ENCODE peak calls at places on chromosomes 1 and 21, in seven cellular contexts. K is uterus; C is fibroblast of lung; U is A549; O is heart right ventricle; E is CD8-positive, alpha-beta T cell; M is naive thymus-derived CD4-positive, alpha-beta T cell. D is an unnamed sample.

GRCh38 chr1:152461544-152461943 is 47.5 kb upstream of the CRNN start:
- DNase-seq in C (peak; percentile 46), O (peak; percentile 52), E (peak; percentile 25), K (no peak), M (peak; percentile 62), U (no peak), D (no peak)

GRCh38 chr1:219692981-219693380 is 80.1 kb upstream of the ZC3H11B start:
- DNase-seq in E (no peak), K (no peak), O (no peak), U (no peak), C (no peak), M (no peak), D (no peak)

GRCh38 chr21:43792406-43792805 is 3.0 kb downstream of the RRP1 start:
- DNase-seq in M (no peak), U (no peak), O (no peak), K (no peak), C (no peak), E (no peak), D (no peak)

GRCh38 chr21:41536076-41536826 is 28.3 kb upstream of the TMPRSS2 start:
- DNase-seq in C (no peak), K (no peak), U (no peak), M (no peak), O (no peak), E (no peak), D (no peak)

GRCh38 chr1:40984066-40984465 is 4.6 kb downstream of the CTPS1 start:
- DNase-seq in U (no peak), M (no peak), C (no peak), K (no peak), E (no peak), O (no peak), D (no peak)

GRCh38 chr1:181801617-181802016 is 259.9 kb downstream of the ZNF648 start:
- DNase-seq in M (no peak), O (no peak), C (no peak), K (no peak), E (no peak), U (no peak), D (no peak)

GRCh38 chr1:44713321-44713781 is 17.6 kb downstream of the RNU5D-1 start:
- DNase-seq in O (no peak), K (no peak), E (no peak), U (no peak), M (no peak), C (no peak), D (no peak)

GRCh38 chr21:42793774-42794173 is 85.6 kb downstream of the WDR4 start:
- DNase-seq in C (no peak), U (no peak), K (no peak), O (no peak), M (no peak), E (no peak), D (no peak)

GRCh38 chr1:147089457-147089856 is 82.8 kb downstream of the PRKAB2 start:
- DNase-seq in M (no peak), K (no peak), C (no peak), O (no peak), U (no peak), E (no peak), D (no peak)

DNA sequence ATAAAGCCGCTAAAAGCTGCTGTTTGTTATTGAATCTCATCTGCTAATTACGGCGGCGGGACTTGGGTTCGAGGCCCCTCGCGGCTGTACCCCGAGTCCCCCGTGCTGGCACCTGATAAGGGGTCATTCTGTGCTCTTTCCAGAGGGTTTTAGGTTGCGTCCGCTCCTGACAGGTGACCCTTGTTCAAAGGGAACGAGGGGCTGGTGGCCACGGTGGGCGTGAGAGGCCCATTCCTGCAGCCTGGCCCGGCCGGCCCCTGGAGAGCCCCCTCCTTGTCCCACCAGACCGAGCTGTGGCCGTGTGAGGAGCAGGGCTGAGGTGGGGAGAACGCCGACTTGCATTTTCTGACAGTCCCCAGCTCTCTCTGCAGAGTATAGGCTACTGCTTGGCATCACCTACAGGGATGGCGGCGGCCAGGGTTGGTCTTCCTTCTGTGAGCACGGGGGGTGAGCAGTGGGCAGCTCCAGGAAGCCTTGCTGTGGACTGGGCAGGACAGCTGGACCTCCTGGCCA is 12.2 kb downstream of the PRDM16 start:
- DNase-seq in M (no peak), E (no peak), K (no peak), O (no peak), C (no peak), U (no peak), D (no peak)
- H3K27ac ChIP-seq in M (no peak overlapping the region), E (no peak overlapping the region), K (no peak overlapping the region), O (no peak overlapping the region), C (no peak overlapping the region), U (no peak overlapping the region), D (peak overlapping the region; percentile 88)

DNA sequence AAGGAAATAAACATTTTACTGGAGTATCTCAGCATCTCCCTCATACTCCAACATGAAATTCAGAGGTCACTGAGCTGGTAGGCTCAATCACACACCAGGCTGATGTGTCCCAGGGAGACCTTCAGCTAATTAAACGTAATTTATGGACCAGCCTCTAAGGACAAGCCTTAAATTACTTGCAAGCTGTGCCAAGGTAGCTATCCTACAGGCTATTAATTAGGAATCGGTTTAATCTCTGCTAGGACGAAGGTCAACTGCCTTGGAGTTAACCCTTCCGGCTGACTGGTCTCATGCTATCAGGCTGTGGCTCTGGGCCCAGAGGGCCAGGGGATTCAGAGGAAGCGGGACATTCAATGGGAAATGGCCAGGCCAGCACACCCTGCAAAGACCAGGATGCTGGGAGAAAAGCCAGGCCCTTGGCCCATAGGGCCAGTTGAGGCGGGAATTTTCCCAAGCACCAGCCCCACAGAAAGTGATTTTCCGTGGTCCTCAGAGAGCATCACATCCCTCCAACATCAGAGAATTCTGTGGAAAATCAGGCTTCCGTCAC is 19.0 kb downstream of the DHRS3 start:
- DNase-seq in O (no peak), C (no peak), M (no peak), K (no peak), U (no peak), E (no peak), D (no peak)
- H3K27ac ChIP-seq in O (peak overlapping the region; percentile 95), C (no peak overlapping the region), M (no peak overlapping the region), K (peak overlapping the region; percentile 57), U (peak overlapping the region; percentile 100), E (no peak overlapping the region), D (no peak overlapping the region)

GRCh38 chr1:157042852-157043251 is 2.7 kb downstream of the ARHGEF11 start:
- DNase-seq in U (no peak), M (no peak), O (no peak), K (no peak), C (no peak), E (no peak), D (no peak)
- H3K27ac ChIP-seq in U (no peak overlapping the region), M (no peak overlapping the region), O (no peak overlapping the region), K (no peak overlapping the region), C (no peak overlapping the region), E (no peak overlapping the region), D (no peak overlapping the region)

DNA sequence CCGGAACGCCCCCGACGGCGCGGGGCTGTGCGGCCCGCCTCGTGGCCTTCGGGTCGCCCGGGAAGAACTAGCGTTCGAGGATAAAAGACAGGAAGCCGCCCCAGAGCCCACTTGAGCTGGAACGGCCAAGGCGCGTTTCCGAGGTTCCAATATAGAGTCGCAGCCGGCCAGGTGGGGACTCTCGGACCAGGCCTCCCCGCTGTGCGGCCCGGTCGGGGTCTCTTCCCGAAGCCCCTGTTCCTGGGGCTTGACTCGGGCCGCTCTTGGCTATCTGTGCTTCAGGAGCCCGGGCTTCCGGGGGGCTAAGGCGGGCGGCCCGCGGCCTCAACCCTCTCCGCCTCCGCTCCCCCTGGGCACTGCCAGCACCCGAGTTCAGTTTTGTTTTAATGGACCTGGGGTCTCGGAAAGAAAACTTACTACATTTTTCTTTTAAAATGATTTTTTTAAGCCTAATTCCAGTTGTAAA is 158.8 kb downstream of the RUNX1 start:
- DNase-seq in K (no peak), M (no peak), C (no peak), U (no peak), O (no peak), E (no peak), D (no peak)
- H3K27ac ChIP-seq in K (peak overlapping the region; percentile 69), M (peak overlapping the region; percentile 86), C (peak overlapping the region; percentile 92), U (peak overlapping the region; percentile 100), O (peak overlapping the region; percentile 82), E (no peak overlapping the region), D (no peak overlapping the region)

D was measured in caudate nucleus.